ENCODE peak calls at places on chromosomes 11 and 22, in six cellular contexts. One of them, this sample, is unnamed.

GRCh38 chr11:45664376-45665205 is 831 bp downstream of the CHST1 start:
- DNase-seq in NAMALWA: no peak
- DNase-seq in activated CD4-positive, alpha-beta T cell treated with anti-CD3 and anti-CD28 coated beads for 48 hours: no peak
- DNase-seq in fibroblast of villous mesenchyme: no peak
- DNase-seq in Right ventricle myocardium superior: no peak
- DNase-seq in non-pigmented ciliary epithelial cell: no peak
- DNase-seq in this sample: no peak

GRCh38 chr11:17525570-17525969 is 18.6 kb downstream of the USH1C start:
- DNase-seq in non-pigmented ciliary epithelial cell: no peak
- DNase-seq in activated CD4-positive, alpha-beta T cell treated with anti-CD3 and anti-CD28 coated beads for 48 hours: no peak
- DNase-seq in NAMALWA: no peak
- DNase-seq in fibroblast of villous mesenchyme: no peak
- DNase-seq in Right ventricle myocardium superior: peak; percentile 6
- DNase-seq in this sample: no peak

GRCh38 chr11:12754582-12755250 is 80.5 kb downstream of the TEAD1 start:
- DNase-seq in activated CD4-positive, alpha-beta T cell treated with anti-CD3 and anti-CD28 coated beads for 48 hours: no peak
- DNase-seq in non-pigmented ciliary epithelial cell: no peak
- DNase-seq in NAMALWA: no peak
- DNase-seq in fibroblast of villous mesenchyme: no peak
- DNase-seq in Right ventricle myocardium superior: no peak
- DNase-seq in this sample: no peak

GRCh38 chr11:108562746-108563581 is 30.6 kb downstream of the EXPH5 start:
- DNase-seq in NAMALWA: no peak
- DNase-seq in Right ventricle myocardium superior: no peak
- DNase-seq in non-pigmented ciliary epithelial cell: no peak
- DNase-seq in fibroblast of villous mesenchyme: peak; percentile 41
- DNase-seq in activated CD4-positive, alpha-beta T cell treated with anti-CD3 and anti-CD28 coated beads for 48 hours: no peak
- DNase-seq in this sample: no peak

GRCh38 chr11:112581747-112582146 is 321.1 kb upstream of the PLET1 start:
- DNase-seq in activated CD4-positive, alpha-beta T cell treated with anti-CD3 and anti-CD28 coated beads for 48 hours: no peak
- DNase-seq in Right ventricle myocardium superior: no peak
- DNase-seq in non-pigmented ciliary epithelial cell: no peak
- DNase-seq in NAMALWA: no peak
- DNase-seq in fibroblast of villous mesenchyme: no peak
- DNase-seq in this sample: no peak

GRCh38 chr22:37117092-37117491 is 7.6 kb upstream of the TMPRSS6 start:
- DNase-seq in fibroblast of villous mesenchyme: no peak
- DNase-seq in NAMALWA: no peak
- DNase-seq in non-pigmented ciliary epithelial cell: no peak
- DNase-seq in Right ventricle myocardium superior: no peak
- DNase-seq in activated CD4-positive, alpha-beta T cell treated with anti-CD3 and anti-CD28 coated beads for 48 hours: no peak
- DNase-seq in this sample: no peak

GRCh38 chr11:69102732-69103615 is 52.8 kb upstream of the SMIM38 start:
- DNase-seq in activated CD4-positive, alpha-beta T cell treated with anti-CD3 and anti-CD28 coated beads for 48 hours: no peak
- DNase-seq in Right ventricle myocardium superior: no peak
- DNase-seq in fibroblast of villous mesenchyme: no peak
- DNase-seq in NAMALWA: no peak
- DNase-seq in non-pigmented ciliary epithelial cell: no peak
- DNase-seq in this sample: no peak

GRCh38 chr11:73189723-73190556 is 28.1 kb upstream of the P2RY2 start:
- DNase-seq in activated CD4-positive, alpha-beta T cell treated with anti-CD3 and anti-CD28 coated beads for 48 hours: no peak
- DNase-seq in non-pigmented ciliary epithelial cell: no peak
- DNase-seq in fibroblast of villous mesenchyme: no peak
- DNase-seq in NAMALWA: no peak
- DNase-seq in Right ventricle myocardium superior: no peak
- DNase-seq in this sample: no peak

GRCh38 chr11:63764712-63765631 is 3.6 kb downstream of the ZFTA start:
- DNase-seq in non-pigmented ciliary epithelial cell: no peak
- DNase-seq in Right ventricle myocardium superior: no peak
- DNase-seq in NAMALWA: no peak
- DNase-seq in fibroblast of villous mesenchyme: peak; percentile 32
- DNase-seq in activated CD4-positive, alpha-beta T cell treated with anti-CD3 and anti-CD28 coated beads for 48 hours: no peak
- DNase-seq in this sample: no peak

GRCh38 chr22:47193606-47194316 is 431.3 kb downstream of the TBC1D22A start:
- DNase-seq in activated CD4-positive, alpha-beta T cell treated with anti-CD3 and anti-CD28 coated beads for 48 hours: no peak
- DNase-seq in NAMALWA: no peak
- DNase-seq in non-pigmented ciliary epithelial cell: no peak
- DNase-seq in fibroblast of villous mesenchyme: no peak
- DNase-seq in Right ventricle myocardium superior: no peak
- DNase-seq in this sample: no peak

GRCh38 chr22:38873469-38874411 is 1.7 kb upstream of the CBX6 start:
- DNase-seq in Right ventricle myocardium superior: no peak
- DNase-seq in activated CD4-positive, alpha-beta T cell treated with anti-CD3 and anti-CD28 coated beads for 48 hours: peak; percentile 84
- DNase-seq in NAMALWA: no peak
- DNase-seq in non-pigmented ciliary epithelial cell: no peak
- DNase-seq in fibroblast of villous mesenchyme: no peak
- DNase-seq in this sample: peak; percentile 97

GRCh38 chr22:22074634-22075381 is 92.2 kb upstream of the TOP3B start:
- DNase-seq in non-pigmented ciliary epithelial cell: no peak
- DNase-seq in activated CD4-positive, alpha-beta T cell treated with anti-CD3 and anti-CD28 coated beads for 48 hours: no peak
- DNase-seq in fibroblast of villous mesenchyme: peak; percentile 10
- DNase-seq in Right ventricle myocardium superior: no peak
- DNase-seq in NAMALWA: no peak
- DNase-seq in this sample: no peak

GRCh38 chr11:68414457-68415221 is 45.9 kb upstream of the PPP6R3 start:
- DNase-seq in Right ventricle myocardium superior: no peak
- DNase-seq in fibroblast of villous mesenchyme: no peak
- DNase-seq in non-pigmented ciliary epithelial cell: no peak
- DNase-seq in activated CD4-positive, alpha-beta T cell treated with anti-CD3 and anti-CD28 coated beads for 48 hours: no peak
- DNase-seq in NAMALWA: no peak
- DNase-seq in this sample: no peak